ENCODE peak calls at places on chromosomes 4 and X, in five cellular contexts. I is mammary epithelial cell; R is fibroblast of mammary gland; B is T-helper 1 cell; A is stimulated activated CD4-positive, alpha-beta T cell treated with anti-CD3 and anti-CD28 coated beads, Interleukin-2, amount 100 ng/mL, for 24 hours. Y is an unnamed sample.

GRCh38 chrX:47143894-47144625 is 442 bp downstream of the NDUFB11 start:
- DNase-seq in B (peak), I (no peak), R (peak), A (peak), Y (peak)

GRCh38 chrX:15815779-15816452 is 25.6 kb downstream of the ZRSR2 start:
- DNase-seq in B (no peak), R (peak), A (peak), I (no peak), Y (no peak)

GRCh38 chrX:68997911-68998310 is 167.3 kb downstream of the PJA1 start:
- DNase-seq in I (peak), R (peak), A (no peak), B (no peak), Y (no peak)

GRCh38 chr4:188275686-188276085 is 136.4 kb downstream of the TRIML1 start:
- DNase-seq in I (peak), B (no peak), R (no peak), A (no peak), Y (no peak)

GRCh38 chr4:100086766-100087431 is 103.4 kb downstream of the DDIT4L start:
- DNase-seq in I (no peak), A (no peak), B (no peak), R (peak), Y (no peak)

GRCh38 chr4:26622913-26623312 is 39.0 kb downstream of the TBC1D19 start:
- DNase-seq in I (no peak), R (no peak), B (no peak), A (no peak), Y (no peak)

GRCh38 chr4:10144971-10145370 is 28.4 kb upstream of the WDR1 start:
- DNase-seq in R (no peak), I (no peak), B (no peak), A (no peak), Y (no peak)

GRCh38 chrX:140514554-140514953 is 9.7 kb upstream of the SOX3 start:
- DNase-seq in I (no peak), R (no peak), B (no peak), A (no peak), Y (no peak)

GRCh38 chr4:165877291-165877690 is 4.3 kb downstream of the TLL1 start:
- DNase-seq in A (no peak), R (peak), I (no peak), B (no peak), Y (no peak)

GRCh38 chr4:100657187-100657586 is 139.4 kb upstream of the EMCN start:
- DNase-seq in I (peak), R (no peak), A (no peak), B (no peak), Y (no peak)

GRCh38 chrX:28188526-28188925 is 207.3 kb upstream of the DCAF8L1 start:
- DNase-seq in A (no peak), R (no peak), B (no peak), I (peak), Y (no peak)

GRCh38 chrX:3244203-3244743 is 102.2 kb downstream of the MXRA5 start:
- DNase-seq in R (peak), I (peak), A (no peak), B (no peak), Y (no peak)

GRCh38 chr4:121070696-121071639 is 1.4 kb downstream of the NDNF start:
- DNase-seq in R (peak), A (peak), I (no peak), B (no peak), Y (no peak)